ENCODE peak calls at places on chromosomes 1 and 21, in eight cellular contexts. R is mucosa of descending colon; W is pulmonary artery endothelial cell; E is EH; C is C1 segment of cervical spinal cord; H is activated CD4-positive, alpha-beta T cell treated with anti-CD3 and anti-CD28 coated beads, Interleukin-2, amount 10 ng/mL, durations not matched to agents 7 days and 5 days; Q is NCI-H1417; D is anterior cingulate cortex. Y is an unnamed sample.

GRCh38 chr1:168637350-168637991 is 61.1 kb downstream of the XCL1 start:
- DNase-seq in D (peak; percentile 12), C (no peak), R (no peak), E (peak; percentile 37), H (no peak), W (peak; percentile 7), Q (peak; percentile 4), Y (no peak)

GRCh38 chr1:205376739-205377138 is 20.0 kb upstream of the KLHDC8A start:
- DNase-seq in Q (no peak), D (no peak), E (peak; percentile 33), C (no peak), W (no peak), H (no peak), R (no peak), Y (no peak)

GRCh38 chr1:233290609-233291008 is 4.9 kb downstream of the PCNX2 start:
- DNase-seq in Q (no peak), E (no peak), H (no peak), R (no peak), W (no peak), D (no peak), C (no peak), Y (no peak)

GRCh38 chr1:119475866-119476439 is 31.1 kb upstream of the HSD3B1 start:
- DNase-seq in D (no peak), C (no peak), R (peak; percentile 79), W (no peak), Q (no peak), H (peak; percentile 30), E (peak; percentile 34), Y (no peak)

GRCh38 chr1:150256193-150256548 is 1.4 kb upstream of the CA14 start:
- DNase-seq in D (no peak), C (no peak), W (no peak), E (no peak), Q (peak; percentile 41), R (no peak), H (no peak), Y (no peak)

GRCh38 chr1:156376958-156377919 is 8.2 kb downstream of the RHBG start:
- DNase-seq in H (no peak), C (no peak), D (no peak), R (no peak), W (no peak), E (no peak), Q (no peak), Y (no peak)

GRCh38 chr1:93537404-93537803 is 89.5 kb downstream of the FNBP1L start:
- DNase-seq in H (no peak), R (no peak), D (no peak), C (no peak), E (peak; percentile 19), W (no peak), Q (no peak), Y (no peak)

GRCh38 chr1:240394353-240394752 is 217.6 kb downstream of the GREM2 start:
- DNase-seq in R (no peak), Q (no peak), D (no peak), H (no peak), E (no peak), C (no peak), W (no peak), Y (no peak)

GRCh38 chr1:41450747-41451285 is 33.7 kb downstream of the EDN2 start:
- DNase-seq in C (no peak), H (no peak), E (no peak), D (no peak), Q (no peak), W (no peak), R (no peak), Y (peak; percentile 35)

GRCh38 chr1:161085165-161085564 is 4.2 kb downstream of the NECTIN4 start:
- DNase-seq in E (peak; percentile 37), W (no peak), D (no peak), C (no peak), R (no peak), Q (no peak), H (no peak), Y (no peak)

GRCh38 chr1:108050911-108051624 is 86.1 kb upstream of the VAV3 start:
- DNase-seq in Q (no peak), W (peak; percentile 41), C (no peak), E (no peak), D (no peak), R (no peak), H (no peak), Y (no peak)

GRCh38 chr1:182872881-182873280 is 33.7 kb downstream of the DHX9 start:
- DNase-seq in E (no peak), D (no peak), C (no peak), Q (no peak), R (no peak), W (no peak), H (no peak), Y (no peak)

GRCh38 chr1:240173836-240174235 is 82.2 kb downstream of the FMN2 start:
- DNase-seq in H (no peak), W (no peak), E (peak; percentile 77), D (no peak), R (no peak), Q (no peak), C (no peak), Y (no peak)

GRCh38 chr1:113904292-113904673 is 316 bp downstream of the AP4B1 start:
- DNase-seq in R (no peak), H (peak; percentile 75), W (no peak), E (no peak), Q (no peak), D (no peak), C (no peak), Y (no peak)

GRCh38 chr21:44372616-44373015 is 19.2 kb downstream of the TRPM2 start:
- DNase-seq in R (no peak), Q (no peak), D (no peak), E (no peak), H (no peak), C (no peak), W (no peak), Y (peak; percentile 69)

GRCh38 chr1:93411000-93411399 is 36.9 kb upstream of the FNBP1L start:
- DNase-seq in D (no peak), Q (no peak), H (no peak), E (no peak), C (no peak), R (no peak), W (no peak), Y (no peak)

GRCh38 chr21:38909109-38909508 is 103.4 kb downstream of the ETS2 start:
- DNase-seq in W (no peak), R (no peak), E (peak; percentile 46), D (no peak), C (no peak), Q (no peak), H (no peak), Y (no peak)

GRCh38 chr1:2192031-2192995 is 2.3 kb downstream of the FAAP20 start:
- DNase-seq in W (no peak), E (peak; percentile 71), H (no peak), D (peak; percentile 49), Q (no peak), C (no peak), R (no peak), Y (no peak)

Y was measured in posterior vena cava.